ENCODE peak calls at places on chromosomes 12 and 14, in five cellular contexts. Y, D, G, S and Z are unnamed samples.

GRCh38 chr14:76836029-76836630 is 9.9 kb downstream of the LRRC74A start:
- DNase-seq in Y (no peak), D (peak), G (no peak), S (peak), Z (no peak)

GRCh38 chr14:39175445-39176262 is 600 bp downstream of the PNN start:
- DNase-seq in Y (no peak), D (no peak), G (peak), S (no peak), Z (peak)

GRCh38 chr12:76026643-76027063 is 4.9 kb downstream of the PHLDA1 start:
- DNase-seq in Y (no peak), D (no peak), G (no peak), S (no peak), Z (no peak)

GRCh38 chr12:61566183-61566582 is 694.0 kb upstream of the USP15 start:
- DNase-seq in Y (no peak), D (no peak), G (no peak), S (no peak), Z (no peak)

GRCh38 chr12:25994252-25994651 is 35.8 kb downstream of the RASSF8 start:
- DNase-seq in Y (no peak), D (no peak), G (no peak), S (no peak), Z (no peak)

GRCh38 chr14:103065861-103066260 is 8.5 kb upstream of the CDC42BPB start:
- DNase-seq in Y (no peak), D (no peak), G (no peak), S (no peak), Z (no peak)

GRCh38 chr12:108289342-108290131 is 49.6 kb downstream of the CMKLR1 start:
- DNase-seq in Y (no peak), D (no peak), G (no peak), S (peak), Z (no peak)

GRCh38 chr12:91106283-91106682 is 5.0 kb downstream of the LUM start:
- DNase-seq in Y (no peak), D (no peak), G (no peak), S (no peak), Z (no peak)

GRCh38 chr12:121769831-121770301 is 23.6 kb downstream of the RHOF start:
- DNase-seq in Y (no peak), D (no peak), G (no peak), S (no peak), Z (no peak)

GRCh38 chr14:53840444-53840843 is 116.2 kb downstream of the BMP4 start:
- DNase-seq in Y (no peak), D (no peak), G (no peak), S (no peak), Z (no peak)

GRCh38 chr12:20492251-20492728 is 124.0 kb downstream of the PDE3A start:
- DNase-seq in Y (no peak), D (no peak), G (no peak), S (no peak), Z (no peak)

GRCh38 chr12:66331016-66331415 is 28.7 kb downstream of the HELB start:
- DNase-seq in Y (no peak), D (no peak), G (no peak), S (no peak), Z (no peak)

GRCh38 chr12:66335746-66336145 is 33.5 kb downstream of the HELB start:
- DNase-seq in Y (no peak), D (no peak), G (no peak), S (no peak), Z (no peak)

GRCh38 chr12:66329941-66330340 is 27.6 kb downstream of the HELB start:
- DNase-seq in Y (no peak), D (no peak), G (no peak), S (no peak), Z (no peak)

GRCh38 chr12:66331814-66332213 is 29.5 kb downstream of the HELB start:
- DNase-seq in Y (no peak), D (no peak), G (no peak), S (no peak), Z (no peak)
- TF ChIP-seq CTCF in Y (no peak), D (no peak), G (no peak), S (no peak), Z (no peak)

GRCh38 chr12:65962921-65963883 is 138.9 kb downstream of the HMGA2 start:
- DNase-seq in Y (no peak), D (no peak), G (peak), S (peak), Z (no peak)
- TF ChIP-seq CTCF in Y (no peak), D (no peak), G (no peak), S (no peak), Z (peak)

DNA sequence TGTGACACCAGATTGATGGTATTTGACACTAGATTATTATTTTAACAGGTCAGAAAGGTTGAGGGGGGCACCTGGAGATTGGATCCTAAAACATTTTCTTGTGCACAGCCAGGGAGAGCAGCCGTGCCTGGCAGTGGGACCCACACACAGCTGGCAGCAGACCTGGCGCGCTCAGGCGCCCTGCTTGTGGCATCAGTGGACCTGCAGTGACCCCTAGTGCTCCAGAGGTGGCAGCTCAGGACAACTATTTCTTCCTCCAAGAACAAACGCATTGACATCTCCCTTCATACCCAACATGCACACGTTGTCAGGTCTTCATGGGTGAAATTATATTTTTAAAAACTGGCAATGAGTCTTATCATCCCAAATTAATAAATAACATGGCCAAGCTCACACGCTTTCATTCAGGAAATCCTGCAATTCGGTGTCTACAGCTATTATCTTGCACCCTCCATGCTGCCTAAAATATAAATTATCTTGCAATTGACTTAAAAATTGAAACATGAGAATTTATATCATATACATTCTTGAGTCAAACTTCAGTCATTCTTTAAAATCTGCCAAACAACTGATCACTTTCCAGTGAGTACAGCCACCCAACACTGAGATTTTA is 7.7 kb upstream of the TMEM132D start:
- DNase-seq in Y (no peak), D (peak), G (peak), S (no peak), Z (no peak)
- TF ChIP-seq CTCF in Y (peak), D (peak), G (peak), S (peak), Z (peak)

GRCh38 chr12:53625946-53626701 is at the start of gene ATF7:
- DNase-seq in Y (peak), D (peak), G (peak), S (peak), Z (peak)
- TF ChIP-seq CTCF in Y (no peak), D (no peak), G (no peak), S (no peak), Z (no peak)

GRCh38 chr14:90785474-90785873 is 30.8 kb downstream of the TTC7B start:
- DNase-seq in Y (no peak), D (peak), G (peak), S (peak), Z (no peak)
- TF ChIP-seq CTCF in Y (no peak), D (no peak), G (no peak), S (no peak), Z (no peak)

DNA sequence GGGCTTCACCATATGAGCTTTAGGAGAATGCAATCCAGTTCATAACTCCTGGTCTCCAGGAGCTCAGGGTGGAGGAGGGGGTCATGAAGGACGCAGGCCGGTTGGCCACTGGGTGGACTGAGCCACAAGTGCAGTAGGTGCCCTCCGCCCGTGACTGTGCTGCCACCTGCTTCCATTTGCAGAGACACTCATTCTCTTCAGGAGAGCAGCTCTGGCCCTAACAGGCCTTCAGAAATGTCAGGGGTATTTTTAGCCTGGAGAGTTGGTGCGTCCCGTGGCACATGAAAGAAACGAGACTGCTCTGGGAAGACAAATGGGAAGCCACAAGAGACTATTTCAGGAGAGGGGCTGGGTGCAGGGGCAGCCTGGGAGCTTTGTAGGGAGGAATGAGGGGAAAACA is 74.6 kb upstream of the MYL2 start:
- DNase-seq in Y (no peak), D (no peak), G (no peak), S (no peak), Z (no peak)
- TF ChIP-seq CTCF in Y (no peak), D (no peak), G (no peak), S (no peak), Z (no peak)